ENCODE peak calls at places on chromosomes 12 and 14, in nine cellular contexts. X is colonic mucosa, A is GM23248, T is fibroblast of lung, O is neuronal stem cell, D is endothelial cell of umbilical vein, Y is neural progenitor cell, P is NT2/D1, L is DND-41. I is an unnamed sample.
A peak's percentile ranks its signal among the peaks of the same experiment; 100 is the strongest.

GRCh38 chr12:52561880-52562449 is 9.0 kb upstream of the KRT71 start:
- DNase-seq in X (no peak), A (peak; percentile 22), T (no peak), O (no peak), D (no peak), Y (peak; percentile 37), P (no peak), L (no peak), I (no peak)

GRCh38 chr14:65421201-65421981 is 8.9 kb downstream of the FUT8 start:
- DNase-seq in X (no peak), A (peak; percentile 89), T (peak; percentile 91), O (no peak), D (no peak), Y (peak; percentile 9), P (no peak), L (no peak), I (no peak)

GRCh38 chr12:25977047-25977446 is 18.6 kb downstream of the RASSF8 start:
- DNase-seq in X (no peak), A (peak; percentile 92), T (peak; percentile 97), O (no peak), D (no peak), Y (peak; percentile 56), P (no peak), L (no peak), I (no peak)

GRCh38 chr14:21049263-21049662 is 7.1 kb downstream of the RNASE7 start:
- DNase-seq in X (no peak), A (peak; percentile 86), T (peak; percentile 76), O (no peak), D (no peak), Y (no peak), P (no peak), L (no peak), I (no peak)

GRCh38 chr14:69093551-69094421 is 59.1 kb downstream of the DCAF5 start:
- DNase-seq in X (no peak), A (peak; percentile 60), T (peak; percentile 81), O (no peak), D (peak; percentile 79), Y (peak; percentile 39), P (no peak), L (no peak), I (no peak)

GRCh38 chr12:62719027-62719426 is 215.9 kb downstream of the PPM1H start:
- DNase-seq in X (no peak), A (no peak), T (no peak), O (no peak), D (no peak), Y (no peak), P (no peak), L (no peak), I (no peak)

GRCh38 chr12:3233813-3234212 is 156.6 kb downstream of the TSPAN9 start:
- DNase-seq in X (peak; percentile 26), A (no peak), T (no peak), O (no peak), D (no peak), Y (no peak), P (no peak), L (no peak), I (no peak)

GRCh38 chr14:29348504-29348903 is 579.1 kb downstream of the PRKD1 start:
- DNase-seq in X (no peak), A (peak; percentile 47), T (peak; percentile 36), O (no peak), D (no peak), Y (no peak), P (no peak), L (no peak), I (no peak)

GRCh38 chr14:24081739-24082204 is 10.4 kb downstream of the CPNE6 start:
- DNase-seq in X (no peak), A (no peak), T (no peak), O (no peak), D (no peak), Y (peak; percentile 40), P (no peak), L (no peak), I (no peak)

GRCh38 chr14:36879558-36879957 is 217.9 kb downstream of the PAX9 start:
- DNase-seq in X (no peak), A (no peak), T (no peak), O (no peak), D (no peak), Y (no peak), P (no peak), L (no peak), I (no peak)

GRCh38 chr14:78673845-78674244 is 503.7 kb downstream of the NRXN3 start:
- DNase-seq in X (no peak), A (no peak), T (no peak), O (no peak), D (no peak), Y (peak; percentile 8), P (no peak), L (no peak), I (no peak)

GRCh38 chr12:103495783-103496456 is at the start of gene C12orf42:
- DNase-seq in X (peak; percentile 38), A (peak; percentile 47), T (no peak), O (peak; percentile 59), D (peak; percentile 5), Y (peak; percentile 71), P (peak; percentile 23), L (no peak), I (peak; percentile 72)

GRCh38 chr14:23530360-23531055 is 21.1 kb downstream of the ZFHX2 start:
- DNase-seq in X (no peak), A (no peak), T (no peak), O (no peak), D (no peak), Y (no peak), P (no peak), L (peak; percentile 23), I (no peak)

GRCh38 chr12:52916225-52916624 is 11.3 kb upstream of the KRT8 start:
- DNase-seq in X (peak; percentile 65), A (no peak), T (no peak), O (no peak), D (no peak), Y (no peak), P (no peak), L (no peak), I (no peak)

GRCh38 chr12:64001439-64001838 is 156.9 kb downstream of the SRGAP1 start:
- DNase-seq in X (no peak), A (peak; percentile 36), T (no peak), O (no peak), D (no peak), Y (no peak), P (no peak), L (no peak), I (no peak)

GRCh38 chr14:51616724-51617409 is 34.8 kb upstream of the FRMD6 start:
- DNase-seq in X (no peak), A (peak; percentile 82), T (peak; percentile 97), O (no peak), D (peak; percentile 97), Y (no peak), P (no peak), L (no peak), I (no peak)

GRCh38 chr12:121534495-121535148 is 46.2 kb downstream of the KDM2B start:
- DNase-seq in X (no peak), A (no peak), T (no peak), O (no peak), D (no peak), Y (peak; percentile 16), P (peak; percentile 86), L (no peak), I (peak; percentile 45)

GRCh38 chr14:22850944-22851790 is 14.8 kb downstream of the MMP14 start:
- DNase-seq in X (peak; percentile 64), A (peak; percentile 98), T (peak; percentile 98), O (no peak), D (peak; percentile 92), Y (no peak), P (no peak), L (no peak), I (peak; percentile 94)

GRCh38 chr12:12992418-12993175 is 7.5 kb downstream of the HEBP1 start:
- DNase-seq in X (peak; percentile 38), A (peak; percentile 93), T (peak; percentile 89), O (no peak), D (peak; percentile 53), Y (no peak), P (no peak), L (no peak), I (peak; percentile 80)

GRCh38 chr12:94145231-94145979 is 3.0 kb upstream of the PLXNC1 start:
- DNase-seq in X (no peak), A (peak; percentile 70), T (peak; percentile 29), O (no peak), D (no peak), Y (peak; percentile 21), P (no peak), L (no peak), I (no peak)

GRCh38 chr12:119877639-119877948 is 474 bp upstream of the CIT start:
- DNase-seq in X (no peak), A (no peak), T (no peak), O (no peak), D (no peak), Y (no peak), P (no peak), L (no peak), I (no peak)
- H3K9ac ChIP-seq in X (peak overlapping the region; percentile 71), A (peak overlapping the region; percentile 23), T (no peak overlapping the region), O (peak overlapping the region; percentile 86), D (no peak overlapping the region), Y (no peak overlapping the region), P (peak overlapping the region; percentile 70), L (peak overlapping the region; percentile 81), I (no peak overlapping the region)

GRCh38 chr14:91368681-91369416 is 48.8 kb downstream of the CCDC88C start:
- DNase-seq in X (no peak), A (no peak), T (no peak), O (no peak), D (no peak), Y (no peak), P (no peak), L (no peak), I (no peak)
- H3K9ac ChIP-seq in X (no peak overlapping the region), A (no peak overlapping the region), T (no peak overlapping the region), O (no peak overlapping the region), D (no peak overlapping the region), Y (no peak overlapping the region), P (no peak overlapping the region), L (no peak overlapping the region), I (no peak overlapping the region)

GRCh38 chr12:49647827-49648721 is 24.7 kb downstream of the PRPF40B start:
- DNase-seq in X (no peak), A (no peak), T (no peak), O (no peak), D (no peak), Y (no peak), P (no peak), L (no peak), I (peak; percentile 72)
- H3K9ac ChIP-seq in X (no peak overlapping the region), A (no peak overlapping the region), T (no peak overlapping the region), O (no peak overlapping the region), D (peak overlapping the region; percentile 19), Y (no peak overlapping the region), P (no peak overlapping the region), L (no peak overlapping the region), I (no peak overlapping the region)

DNA sequence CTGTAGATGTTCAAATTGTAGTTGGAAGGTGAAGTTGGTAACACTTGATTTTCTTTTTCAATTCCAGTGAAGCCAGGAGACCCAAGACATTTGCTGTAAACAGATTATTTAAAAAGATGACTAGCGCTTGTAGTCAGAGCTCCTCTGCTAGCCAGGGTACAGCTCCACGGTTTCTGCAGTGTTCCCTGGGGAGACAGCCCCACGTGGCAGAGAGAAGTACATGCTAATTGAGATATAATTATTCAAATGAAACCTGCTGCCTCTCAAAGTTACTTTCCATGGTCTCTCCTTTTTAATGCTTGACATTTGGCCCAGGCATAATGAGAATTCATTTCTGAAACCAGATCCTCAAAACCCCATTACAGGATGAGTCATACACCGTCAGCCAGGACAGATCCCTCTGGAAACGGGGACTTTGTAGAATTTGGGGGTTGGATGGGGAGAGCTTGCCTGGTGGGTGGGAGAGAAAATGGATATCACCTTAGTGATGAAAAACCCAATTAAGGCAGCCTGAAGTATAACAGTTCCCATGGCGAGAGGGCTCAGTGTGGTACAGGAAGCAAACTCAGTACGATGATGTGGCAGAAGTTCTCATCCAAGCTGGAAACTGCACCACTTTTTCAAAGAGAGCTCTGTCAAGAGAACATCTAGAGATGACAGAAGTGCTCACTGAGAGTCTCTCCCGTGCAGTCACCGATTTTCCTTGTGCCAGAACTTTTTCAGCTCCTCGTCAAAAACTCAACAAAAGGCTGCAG is 637.7 kb upstream of the TMEM132C start:
- DNase-seq in X (no peak), A (peak; percentile 70), T (peak; percentile 60), O (no peak), D (no peak), Y (no peak), P (no peak), L (no peak), I (no peak)
- H3K9ac ChIP-seq in X (no peak overlapping the region), A (peak overlapping the region; percentile 61), T (no peak overlapping the region), O (no peak overlapping the region), D (no peak overlapping the region), Y (no peak overlapping the region), P (no peak overlapping the region), L (no peak overlapping the region), I (no peak overlapping the region)